ENCODE peak calls at places on chromosomes 4 and X, in nine cellular contexts. N is lower lobe of right lung; D is activated T-cell treated with anti-CD3 and anti-CD28 coated beads for 24 hours; Y is uterus; U is neural progenitor cell; X is myocyte; W is head of caudate nucleus; G is HS-5; I is activated CD8-positive, alpha-beta T cell treated with anti-CD3 and anti-CD28 coated beads for 36 hours. P is an unnamed sample.

GRCh38 chr4:39037491-39037825 is 5.2 kb upstream of the TMEM156 start:
- DNase-seq in N (no peak), D (no peak), Y (no peak), U (peak; percentile 50), X (peak; percentile 65), W (no peak), G (no peak), I (no peak), P (no peak)

GRCh38 chr4:148834804-148835598 is 392.8 kb upstream of the NR3C2 start:
- DNase-seq in N (peak; percentile 73), D (no peak), Y (no peak), U (no peak), X (no peak), W (no peak), G (peak; percentile 8), I (no peak), P (no peak)

GRCh38 chrX:71992711-71993110 is 82.1 kb downstream of the NHSL2 start:
- DNase-seq in N (no peak), D (no peak), Y (no peak), U (no peak), X (no peak), W (no peak), G (no peak), I (peak; percentile 68), P (no peak)

GRCh38 chr4:109562457-109563237 is 2.6 kb downstream of the MCUB start:
- DNase-seq in N (no peak), D (no peak), Y (no peak), U (peak; percentile 40), X (no peak), W (no peak), G (no peak), I (peak; percentile 43), P (no peak)

GRCh38 chr4:151117371-151117962 is 18.0 kb downstream of the RPS3A start:
- DNase-seq in N (no peak), D (no peak), Y (peak; percentile 73), U (peak; percentile 71), X (peak; percentile 78), W (peak; percentile 86), G (peak; percentile 33), I (peak; percentile 73), P (peak; percentile 77)

GRCh38 chr4:184617611-184618196 is 31.5 kb downstream of the CASP3 start:
- DNase-seq in N (no peak), D (no peak), Y (no peak), U (no peak), X (peak; percentile 13), W (no peak), G (no peak), I (no peak), P (no peak)

GRCh38 chrX:152637649-152638442 is at the start of gene GABRQ:
- DNase-seq in N (peak; percentile 47), D (no peak), Y (no peak), U (peak; percentile 93), X (no peak), W (peak; percentile 59), G (peak; percentile 19), I (peak; percentile 10), P (peak; percentile 95)

GRCh38 chr4:54901202-54901601 is 224.2 kb downstream of the KDR start:
- DNase-seq in N (no peak), D (no peak), Y (no peak), U (no peak), X (no peak), W (no peak), G (no peak), I (no peak), P (no peak)

GRCh38 chr4:38170380-38170779 is 210.2 kb downstream of the PTTG2 start:
- DNase-seq in N (no peak), D (no peak), Y (no peak), U (no peak), X (peak; percentile 49), W (no peak), G (no peak), I (no peak), P (no peak)

GRCh38 chr4:98638661-98639060 is 19.8 kb downstream of the TSPAN5 start:
- DNase-seq in N (no peak), D (no peak), Y (no peak), U (no peak), X (no peak), W (peak; percentile 69), G (no peak), I (no peak), P (no peak)

GRCh38 chrX:11944486-11944885 is 186.4 kb downstream of the MSL3 start:
- DNase-seq in N (no peak), D (no peak), Y (no peak), U (peak; percentile 57), X (peak; percentile 55), W (peak; percentile 45), G (peak; percentile 34), I (peak; percentile 13), P (peak; percentile 76)

GRCh38 chr4:87985097-87985886 is 9.8 kb downstream of the SPP1 start:
- DNase-seq in N (peak; percentile 57), D (no peak), Y (peak; percentile 40), U (peak; percentile 70), X (peak; percentile 73), W (peak; percentile 94), G (no peak), I (peak; percentile 64), P (peak; percentile 74)

GRCh38 chr4:155304375-155304774 is 72.4 kb downstream of the MAP9 start:
- DNase-seq in N (no peak), D (no peak), Y (no peak), U (no peak), X (no peak), W (no peak), G (no peak), I (no peak), P (peak; percentile 0)

GRCh38 chrX:71619193-71619592 is 882 bp upstream of the CXCR3 start:
- DNase-seq in N (no peak), D (peak; percentile 63), Y (no peak), U (no peak), X (no peak), W (peak; percentile 69), G (no peak), I (peak; percentile 87), P (no peak)

GRCh38 chr4:4413806-4414205 is 26.9 kb downstream of the NSG1 start:
- DNase-seq in N (peak; percentile 22), D (no peak), Y (no peak), U (no peak), X (no peak), W (no peak), G (no peak), I (no peak), P (no peak)

GRCh38 chr4:165548702-165549101 is 169.9 kb downstream of the CPE start:
- DNase-seq in N (no peak), D (no peak), Y (no peak), U (no peak), X (no peak), W (no peak), G (no peak), I (no peak), P (no peak)

GRCh38 chr4:10490996-10491395 is 33.8 kb upstream of the ZNF518B start:
- DNase-seq in N (no peak), D (no peak), Y (no peak), U (no peak), X (no peak), W (no peak), G (no peak), I (no peak), P (no peak)

GRCh38 chr4:83252782-83253405 is 31.7 kb downstream of the COQ2 start:
- DNase-seq in N (peak; percentile 73), D (peak; percentile 61), Y (peak; percentile 33), U (peak; percentile 76), X (peak; percentile 72), W (peak; percentile 80), G (no peak), I (peak; percentile 84), P (peak; percentile 83)